ENCODE peak calls at places on chromosomes 13 and 19, in five cellular contexts. One of them, this sample, is unnamed.

GRCh38 chr19:45299719-45300118 is 23.0 kb downstream of the CKM start:
- DNase-seq in pancreas: no peak
- DNase-seq in neural crest cell: no peak
- DNase-seq in upper lobe of right lung: no peak
- DNase-seq in progenitor cell of endocrine pancreas: no peak
- DNase-seq in this sample: no peak

GRCh38 chr13:30806784-30807183 is 71.4 kb downstream of the ALOX5AP start:
- DNase-seq in neural crest cell: no peak
- DNase-seq in pancreas: no peak
- DNase-seq in upper lobe of right lung: no peak
- DNase-seq in progenitor cell of endocrine pancreas: no peak
- DNase-seq in this sample: no peak

GRCh38 chr13:25847635-25848616 is 203.9 kb downstream of the SHISA2 start:
- DNase-seq in progenitor cell of endocrine pancreas: no peak
- DNase-seq in pancreas: no peak
- DNase-seq in upper lobe of right lung: no peak
- DNase-seq in neural crest cell: no peak
- DNase-seq in this sample: no peak

GRCh38 chr13:25281193-25281936 is 5.9 kb downstream of the MTMR6 start:
- DNase-seq in neural crest cell: no peak
- DNase-seq in progenitor cell of endocrine pancreas: no peak
- DNase-seq in pancreas: no peak
- DNase-seq in upper lobe of right lung: no peak
- DNase-seq in this sample: no peak

GRCh38 chr19:2469102-2469914 is 6.6 kb upstream of the GADD45B start:
- DNase-seq in pancreas: no peak
- DNase-seq in neural crest cell: no peak
- DNase-seq in progenitor cell of endocrine pancreas: no peak
- DNase-seq in upper lobe of right lung: no peak
- DNase-seq in this sample: no peak

GRCh38 chr13:90968510-90968909 is 379.0 kb upstream of the MIR17HG start:
- DNase-seq in upper lobe of right lung: no peak
- DNase-seq in neural crest cell: peak; percentile 20
- DNase-seq in progenitor cell of endocrine pancreas: no peak
- DNase-seq in pancreas: peak; percentile 56
- DNase-seq in this sample: no peak

GRCh38 chr13:85436029-85436428 is 363.2 kb downstream of the SLITRK6 start:
- DNase-seq in progenitor cell of endocrine pancreas: no peak
- DNase-seq in upper lobe of right lung: no peak
- DNase-seq in pancreas: no peak
- DNase-seq in neural crest cell: no peak
- DNase-seq in this sample: no peak

GRCh38 chr19:15885167-15885566 is 12.7 kb downstream of the CYP4F2 start:
- DNase-seq in pancreas: no peak
- DNase-seq in progenitor cell of endocrine pancreas: no peak
- DNase-seq in upper lobe of right lung: no peak
- DNase-seq in neural crest cell: no peak
- DNase-seq in this sample: no peak

GRCh38 chr13:79402074-79402635 is 3.9 kb downstream of the RBM26 start:
- DNase-seq in neural crest cell: no peak
- DNase-seq in upper lobe of right lung: no peak
- DNase-seq in progenitor cell of endocrine pancreas: no peak
- DNase-seq in pancreas: no peak
- DNase-seq in this sample: no peak

GRCh38 chr13:105343134-105343806 is 1192.2 kb downstream of the EFNB2 start:
- DNase-seq in upper lobe of right lung: no peak
- DNase-seq in pancreas: no peak
- DNase-seq in neural crest cell: no peak
- DNase-seq in progenitor cell of endocrine pancreas: no peak
- DNase-seq in this sample: no peak

GRCh38 chr19:36449059-36449670 is 30.7 kb upstream of the ZFP82 start:
- DNase-seq in neural crest cell: no peak
- DNase-seq in pancreas: no peak
- DNase-seq in progenitor cell of endocrine pancreas: no peak
- DNase-seq in upper lobe of right lung: no peak
- DNase-seq in this sample: no peak

GRCh38 chr13:21675095-21676007 is 4.5 kb downstream of the FGF9 start:
- DNase-seq in upper lobe of right lung: peak; percentile 80
- DNase-seq in pancreas: peak; percentile 45
- DNase-seq in progenitor cell of endocrine pancreas: peak; percentile 28
- DNase-seq in neural crest cell: peak; percentile 3
- DNase-seq in this sample: peak; percentile 32

GRCh38 chr19:16920816-16921529 is 32.2 kb downstream of the F2RL3 start:
- DNase-seq in neural crest cell: no peak
- DNase-seq in progenitor cell of endocrine pancreas: no peak
- DNase-seq in pancreas: no peak
- DNase-seq in upper lobe of right lung: no peak
- DNase-seq in this sample: no peak

GRCh38 chr13:109673477-109673876 is 112.9 kb downstream of the IRS2 start:
- DNase-seq in upper lobe of right lung: no peak
- DNase-seq in neural crest cell: no peak
- DNase-seq in pancreas: no peak
- DNase-seq in progenitor cell of endocrine pancreas: no peak
- DNase-seq in this sample: no peak

GRCh38 chr19:12937243-12938053 is 961 bp upstream of the CALR start:
- DNase-seq in pancreas: no peak
- DNase-seq in neural crest cell: peak; percentile 32
- DNase-seq in upper lobe of right lung: peak; percentile 89
- DNase-seq in progenitor cell of endocrine pancreas: no peak
- DNase-seq in this sample: no peak

GRCh38 chr13:64278493-64278892 is 2862.8 kb upstream of the PCDH20 start:
- DNase-seq in progenitor cell of endocrine pancreas: no peak
- DNase-seq in neural crest cell: no peak
- DNase-seq in pancreas: no peak
- DNase-seq in upper lobe of right lung: no peak
- DNase-seq in this sample: no peak

GRCh38 chr13:36818483-36819063 is 449 bp upstream of the RFXAP start:
- DNase-seq in neural crest cell: no peak
- DNase-seq in upper lobe of right lung: no peak
- DNase-seq in progenitor cell of endocrine pancreas: no peak
- DNase-seq in pancreas: no peak
- DNase-seq in this sample: no peak

GRCh38 chr19:16428372-16429036 is 43.3 kb downstream of the EPS15L1 start:
- DNase-seq in upper lobe of right lung: no peak
- DNase-seq in pancreas: no peak
- DNase-seq in progenitor cell of endocrine pancreas: no peak
- DNase-seq in neural crest cell: no peak
- DNase-seq in this sample: no peak

GRCh38 chr13:96052655-96053002 is 572 bp downstream of the UGGT2 start:
- DNase-seq in neural crest cell: no peak
- DNase-seq in upper lobe of right lung: no peak
- DNase-seq in progenitor cell of endocrine pancreas: no peak
- DNase-seq in pancreas: no peak
- DNase-seq in this sample: no peak

GRCh38 chr19:6363429-6363828 is 2.1 kb downstream of the CLPP start:
- DNase-seq in neural crest cell: no peak
- DNase-seq in progenitor cell of endocrine pancreas: no peak
- DNase-seq in pancreas: no peak
- DNase-seq in upper lobe of right lung: no peak
- DNase-seq in this sample: no peak

GRCh38 chr19:4089400-4089908 is 22.8 kb upstream of the ZBTB7A start:
- DNase-seq in upper lobe of right lung: peak; percentile 85
- DNase-seq in neural crest cell: no peak
- DNase-seq in pancreas: no peak
- DNase-seq in progenitor cell of endocrine pancreas: no peak
- DNase-seq in this sample: peak; percentile 67
- TF ChIP-seq CTCF in upper lobe of right lung: no peak
- TF ChIP-seq CTCF in neural crest cell: no peak
- TF ChIP-seq CTCF in pancreas: no peak
- TF ChIP-seq CTCF in progenitor cell of endocrine pancreas: no peak
- TF ChIP-seq CTCF in this sample: no peak

GRCh38 chr13:66205807-66206206 is 1024.3 kb downstream of the PCDH9 start:
- DNase-seq in neural crest cell: no peak
- DNase-seq in pancreas: no peak
- DNase-seq in upper lobe of right lung: no peak
- DNase-seq in progenitor cell of endocrine pancreas: no peak
- DNase-seq in this sample: no peak

GRCh38 chr13:66195238-66195637 is 1034.9 kb downstream of the PCDH9 start:
- DNase-seq in pancreas: no peak
- DNase-seq in progenitor cell of endocrine pancreas: no peak
- DNase-seq in neural crest cell: no peak
- DNase-seq in upper lobe of right lung: no peak
- DNase-seq in this sample: no peak

DNA sequence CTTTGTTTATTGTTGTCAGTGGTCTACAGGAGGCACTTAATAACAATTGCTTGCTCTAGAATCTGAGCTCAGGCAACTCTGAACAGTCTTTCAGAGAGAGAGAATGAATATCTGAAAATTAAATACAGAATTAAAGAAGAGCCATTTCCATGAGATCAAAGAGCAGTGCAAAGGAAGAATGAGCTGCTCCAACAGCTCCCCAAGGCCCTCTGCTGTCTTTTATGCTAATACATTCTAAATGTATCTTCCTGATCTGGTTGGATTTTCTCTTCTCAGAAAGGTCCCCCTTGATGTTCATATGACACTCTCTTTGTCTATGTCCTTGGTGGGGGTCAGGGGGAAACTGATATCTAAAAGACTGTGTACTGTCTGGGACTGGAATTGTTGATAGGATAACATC is 1029.6 kb downstream of the PCDH9 start:
- DNase-seq in upper lobe of right lung: no peak
- DNase-seq in neural crest cell: no peak
- DNase-seq in pancreas: no peak
- DNase-seq in progenitor cell of endocrine pancreas: no peak
- DNase-seq in this sample: no peak
- TF ChIP-seq CTCF in upper lobe of right lung: no peak
- TF ChIP-seq CTCF in neural crest cell: no peak
- TF ChIP-seq CTCF in pancreas: no peak
- TF ChIP-seq CTCF in progenitor cell of endocrine pancreas: no peak
- TF ChIP-seq CTCF in this sample: peak; percentile 20

GRCh38 chr13:100883453-100883852 is 208.9 kb upstream of the TMTC4 start:
- DNase-seq in upper lobe of right lung: no peak
- DNase-seq in pancreas: no peak
- DNase-seq in progenitor cell of endocrine pancreas: no peak
- DNase-seq in neural crest cell: no peak
- DNase-seq in this sample: no peak
- TF ChIP-seq CTCF in upper lobe of right lung: no peak
- TF ChIP-seq CTCF in pancreas: no peak
- TF ChIP-seq CTCF in progenitor cell of endocrine pancreas: no peak
- TF ChIP-seq CTCF in neural crest cell: no peak
- TF ChIP-seq CTCF in this sample: no peak

GRCh38 chr19:52442179-52442578 is 11.2 kb upstream of the ZNF578 start:
- DNase-seq in upper lobe of right lung: no peak
- DNase-seq in progenitor cell of endocrine pancreas: no peak
- DNase-seq in neural crest cell: no peak
- DNase-seq in pancreas: no peak
- DNase-seq in this sample: no peak
- TF ChIP-seq CTCF in upper lobe of right lung: no peak
- TF ChIP-seq CTCF in progenitor cell of endocrine pancreas: no peak
- TF ChIP-seq CTCF in neural crest cell: no peak
- TF ChIP-seq CTCF in pancreas: no peak
- TF ChIP-seq CTCF in this sample: no peak

GRCh38 chr19:10566408-10566657 is 523 bp upstream of the KRI1 start:
- DNase-seq in neural crest cell: no peak
- DNase-seq in pancreas: no peak
- DNase-seq in progenitor cell of endocrine pancreas: no peak
- DNase-seq in upper lobe of right lung: no peak
- DNase-seq in this sample: no peak

GRCh38 chr19:10566658-10567410 is 1.0 kb upstream of the KRI1 start:
- DNase-seq in neural crest cell: no peak
- DNase-seq in upper lobe of right lung: no peak
- DNase-seq in pancreas: no peak
- DNase-seq in progenitor cell of endocrine pancreas: no peak
- DNase-seq in this sample: peak; percentile 75

GRCh38 chr19:10565028-10565566 is 713 bp downstream of the KRI1 start:
- DNase-seq in neural crest cell: no peak
- DNase-seq in progenitor cell of endocrine pancreas: peak; percentile 34
- DNase-seq in pancreas: peak; percentile 52
- DNase-seq in upper lobe of right lung: peak; percentile 76
- DNase-seq in this sample: no peak

GRCh38 chr19:10567696-10568443 is 909 bp downstream of the CDKN2D start:
- DNase-seq in upper lobe of right lung: no peak
- DNase-seq in neural crest cell: no peak
- DNase-seq in pancreas: no peak
- DNase-seq in progenitor cell of endocrine pancreas: no peak
- DNase-seq in this sample: no peak

GRCh38 chr19:10565567-10566407 is at the start of gene KRI1:
- DNase-seq in neural crest cell: peak; percentile 99
- DNase-seq in pancreas: peak; percentile 99
- DNase-seq in upper lobe of right lung: peak; percentile 99
- DNase-seq in progenitor cell of endocrine pancreas: peak; percentile 97
- DNase-seq in this sample: peak; percentile 98
- TF ChIP-seq CTCF in neural crest cell: peak; percentile 58
- TF ChIP-seq CTCF in pancreas: peak; percentile 29
- TF ChIP-seq CTCF in upper lobe of right lung: peak; percentile 33
- TF ChIP-seq CTCF in progenitor cell of endocrine pancreas: peak; percentile 57
- TF ChIP-seq CTCF in this sample: no peak

GRCh38 chr19:39587496-39587895 is 14.8 kb upstream of the LGALS13 start:
- DNase-seq in progenitor cell of endocrine pancreas: no peak
- DNase-seq in pancreas: no peak
- DNase-seq in neural crest cell: no peak
- DNase-seq in upper lobe of right lung: no peak
- DNase-seq in this sample: no peak

GRCh38 chr19:39592381-39592780 is 9.9 kb upstream of the LGALS13 start:
- DNase-seq in progenitor cell of endocrine pancreas: no peak
- DNase-seq in upper lobe of right lung: no peak
- DNase-seq in neural crest cell: no peak
- DNase-seq in pancreas: no peak
- DNase-seq in this sample: no peak

GRCh38 chr19:39590265-39590664 is 12.1 kb upstream of the LGALS13 start:
- DNase-seq in neural crest cell: peak; percentile 3
- DNase-seq in progenitor cell of endocrine pancreas: peak; percentile 23
- DNase-seq in pancreas: no peak
- DNase-seq in upper lobe of right lung: no peak
- DNase-seq in this sample: no peak

GRCh38 chr19:39582891-39583625 is 19.3 kb upstream of the LGALS13 start:
- DNase-seq in progenitor cell of endocrine pancreas: no peak
- DNase-seq in neural crest cell: no peak
- DNase-seq in pancreas: no peak
- DNase-seq in upper lobe of right lung: no peak
- DNase-seq in this sample: no peak

GRCh38 chr19:39588066-39588465 is 14.3 kb upstream of the LGALS13 start:
- DNase-seq in pancreas: no peak
- DNase-seq in upper lobe of right lung: no peak
- DNase-seq in neural crest cell: no peak
- DNase-seq in progenitor cell of endocrine pancreas: no peak
- DNase-seq in this sample: no peak
- TF ChIP-seq CTCF in pancreas: no peak
- TF ChIP-seq CTCF in upper lobe of right lung: no peak
- TF ChIP-seq CTCF in neural crest cell: no peak
- TF ChIP-seq CTCF in progenitor cell of endocrine pancreas: no peak
- TF ChIP-seq CTCF in this sample: no peak

DNA sequence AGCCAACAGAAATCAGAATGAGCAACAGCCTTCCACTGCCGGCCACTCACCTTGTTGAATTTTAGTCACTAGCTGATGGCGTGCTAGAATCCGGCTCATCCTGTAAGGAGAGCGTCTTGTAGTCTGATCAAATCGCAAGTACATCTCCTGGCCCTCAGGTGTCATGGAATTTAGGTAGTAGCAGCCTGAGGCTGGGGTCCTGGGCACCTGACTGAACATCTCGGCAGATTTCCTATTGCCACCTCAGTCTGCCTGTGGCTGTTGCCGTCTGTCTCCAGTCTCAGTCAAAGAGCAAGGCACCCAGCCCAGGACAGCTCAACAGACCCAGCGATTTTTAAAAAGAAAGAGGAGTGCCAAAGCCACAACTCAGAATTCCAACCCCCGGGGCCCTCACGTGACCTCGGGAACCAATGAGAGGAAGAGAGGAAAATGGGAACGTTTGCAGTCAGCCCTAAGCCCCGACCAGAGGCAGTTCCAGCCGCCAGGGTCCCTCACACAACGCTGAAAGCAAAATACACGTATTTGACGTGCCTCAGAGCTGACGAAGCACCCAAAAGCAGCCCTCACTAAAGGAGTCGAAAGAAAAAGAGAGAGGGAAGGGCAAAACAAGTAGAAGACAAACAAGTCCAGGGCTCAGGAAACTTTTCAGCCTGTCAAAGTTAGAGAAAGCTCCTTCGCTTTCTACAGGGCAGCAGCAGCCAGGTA is at the start of gene STARD13:
- DNase-seq in pancreas: peak; percentile 90
- DNase-seq in progenitor cell of endocrine pancreas: peak; percentile 74
- DNase-seq in upper lobe of right lung: peak; percentile 92
- DNase-seq in neural crest cell: peak; percentile 70
- DNase-seq in this sample: no peak
- TF ChIP-seq CTCF in pancreas: peak; percentile 27
- TF ChIP-seq CTCF in progenitor cell of endocrine pancreas: peak; percentile 41
- TF ChIP-seq CTCF in upper lobe of right lung: peak; percentile 43
- TF ChIP-seq CTCF in neural crest cell: peak; percentile 51
- TF ChIP-seq CTCF in this sample: no peak